ENCODE peak calls at places on chromosomes 4 and X, in ten cellular contexts. V is suprapubic skin, R is GM12892, S is endothelial cell of umbilical vein, Q is HepG2, A is stomach, O is HCT116, T is K562, W is H1, J is prostate gland. L is an unnamed sample.
A peak's percentile ranks its signal among the peaks of the same experiment; 100 is the strongest.

GRCh38 chr4:22573198-22573597 is 57.3 kb upstream of the ADGRA3 start:
- DNase-seq in V (no peak), R (no peak), S (no peak), Q (no peak), A (peak; percentile 76), O (no peak), T (no peak), W (no peak), J (no peak), L (no peak)

GRCh38 chr4:144709159-144709558 is 63.2 kb downstream of the HHIP start:
- DNase-seq in V (no peak), R (no peak), S (peak; percentile 87), Q (no peak), A (no peak), O (peak; percentile 43), T (no peak), W (no peak), J (no peak), L (no peak)

GRCh38 chr4:177519481-177520270 is 77.4 kb upstream of the AGA start:
- DNase-seq in V (no peak), R (no peak), S (no peak), Q (no peak), A (no peak), O (no peak), T (peak; percentile 9), W (no peak), J (no peak), L (no peak)

GRCh38 chrX:42776195-42776594 is 1.8 kb downstream of the PPP1R2C start:
- DNase-seq in V (no peak), R (no peak), S (peak; percentile 88), Q (no peak), A (no peak), O (no peak), T (no peak), W (no peak), J (no peak), L (no peak)

GRCh38 chr4:7893539-7893938 is 46.1 kb downstream of the AFAP1 start:
- DNase-seq in V (no peak), R (no peak), S (no peak), Q (no peak), A (no peak), O (no peak), T (no peak), W (no peak), J (no peak), L (no peak)

GRCh38 chr4:3308691-3309090 is 15.9 kb downstream of the RGS12 start:
- DNase-seq in V (no peak), R (no peak), S (no peak), Q (no peak), A (no peak), O (no peak), T (no peak), W (no peak), J (no peak), L (no peak)

GRCh38 chr4:106048250-106048931 is 153.1 kb downstream of the NPNT start:
- DNase-seq in V (no peak), R (no peak), S (peak; percentile 42), Q (no peak), A (no peak), O (no peak), T (no peak), W (no peak), J (no peak), L (no peak)

GRCh38 chr4:89661490-89661889 is 175.5 kb downstream of the SNCA start:
- DNase-seq in V (no peak), R (no peak), S (peak; percentile 37), Q (no peak), A (no peak), O (no peak), T (no peak), W (no peak), J (no peak), L (no peak)

GRCh38 chr4:2902126-2902525 is 58.5 kb downstream of the ADD1 start:
- DNase-seq in V (no peak), R (no peak), S (peak; percentile 59), Q (no peak), A (no peak), O (no peak), T (no peak), W (no peak), J (no peak), L (no peak)

GRCh38 chr4:142614621-142615323 is 231.3 kb downstream of the INPP4B start:
- DNase-seq in V (no peak), R (no peak), S (no peak), Q (no peak), A (no peak), O (no peak), T (no peak), W (no peak), J (no peak), L (no peak)

GRCh38 chrX:40471965-40472648 is 108.7 kb upstream of the ATP6AP2 start:
- DNase-seq in V (no peak), R (no peak), S (peak; percentile 14), Q (peak; percentile 35), A (peak; percentile 38), O (no peak), T (peak; percentile 27), W (no peak), J (peak; percentile 71), L (no peak)

GRCh38 chr4:83866821-83867220 is 330.9 kb downstream of the GPAT3 start:
- DNase-seq in V (no peak), R (no peak), S (no peak), Q (no peak), A (no peak), O (no peak), T (no peak), W (no peak), J (no peak), L (no peak)

GRCh38 chr4:88006956-88007303 is 505 bp upstream of the PKD2 start:
- DNase-seq in V (no peak), R (no peak), S (no peak), Q (no peak), A (no peak), O (no peak), T (no peak), W (no peak), J (no peak), L (no peak)

DNA sequence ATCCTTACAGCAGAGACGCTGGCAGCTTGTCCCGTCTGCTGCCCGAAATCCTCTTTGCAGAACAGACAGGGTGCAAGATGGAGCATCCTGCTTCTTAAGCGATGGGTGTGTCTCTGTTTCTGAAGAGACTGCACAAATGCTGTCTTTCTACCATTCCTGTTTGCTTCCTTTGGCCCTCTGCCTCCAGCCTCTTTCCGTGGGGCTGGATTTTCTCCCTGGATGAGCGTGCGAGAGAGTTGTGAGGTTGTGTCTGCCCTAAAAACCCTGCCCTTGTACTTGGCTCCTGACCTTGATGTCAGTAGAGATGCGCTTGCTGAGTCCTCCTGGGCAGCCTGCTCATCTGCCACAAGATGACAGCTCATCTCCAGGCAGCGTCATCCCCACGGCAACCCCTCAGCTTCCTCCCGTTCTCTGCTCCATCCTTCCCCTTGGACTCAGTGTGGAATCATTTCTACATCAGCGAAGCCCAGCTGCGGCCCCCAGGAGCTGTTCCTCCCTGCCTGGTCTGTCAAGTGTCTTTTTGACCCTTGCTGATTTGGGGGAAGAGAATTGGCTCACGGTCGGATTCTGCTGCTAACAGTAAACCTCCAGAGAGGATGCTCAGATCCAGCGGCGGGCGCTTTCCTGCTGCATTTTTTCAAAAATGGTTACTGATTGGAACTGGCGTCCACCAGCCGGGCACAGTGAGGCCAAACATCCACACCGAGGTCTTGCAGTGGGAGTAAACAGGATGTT is 246.2 kb downstream of the ASMT start:
- DNase-seq in V (no peak), R (no peak), S (no peak), Q (no peak), A (no peak), O (no peak), T (no peak), W (no peak), J (no peak), L (no peak)
- TF ChIP-seq POLR2AphosphoS5 in V (no peak), R (no peak), S (no peak), Q (no peak), A (no peak), O (no peak), T (no peak), W (no peak), J (no peak), L (no peak)

DNA sequence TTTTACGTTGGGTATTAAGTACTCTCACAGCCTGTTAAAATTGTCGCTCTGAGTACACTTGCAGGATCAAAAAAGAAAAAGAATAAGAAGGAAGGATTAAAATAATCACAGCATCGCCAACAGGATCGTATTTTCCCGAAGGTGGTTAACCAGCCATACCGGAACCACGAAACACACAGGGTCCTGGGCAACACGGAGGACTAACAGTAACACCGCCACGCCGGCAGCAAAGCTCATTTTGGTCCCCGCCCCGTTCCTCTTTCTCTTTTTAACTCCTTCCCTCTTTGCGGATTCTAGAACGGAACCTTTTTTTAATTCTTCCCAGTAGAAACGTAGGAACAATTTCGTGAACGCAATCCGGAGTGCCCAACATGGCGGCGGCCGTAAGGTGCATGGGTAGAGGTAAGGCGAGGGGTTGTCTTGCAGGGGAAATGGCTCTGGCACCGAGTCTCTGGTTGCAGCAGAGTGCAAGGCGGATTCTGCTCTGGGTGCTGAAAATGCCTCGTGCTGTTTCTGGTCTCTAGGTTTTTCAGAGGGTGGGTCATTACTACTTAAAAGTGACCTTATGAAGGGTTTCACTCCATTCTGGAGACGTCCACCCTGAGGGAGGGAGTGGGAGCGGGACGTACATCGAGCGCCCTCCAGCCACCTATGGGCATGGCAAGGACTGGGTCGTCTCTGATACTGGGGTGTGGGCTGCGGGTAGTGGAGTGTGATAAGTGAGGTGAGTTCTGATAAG is at the start of gene MRPL1:
- DNase-seq in V (peak; percentile 95), R (peak; percentile 38), S (peak; percentile 97), Q (peak; percentile 94), A (peak; percentile 93), O (peak; percentile 95), T (peak; percentile 94), W (peak; percentile 68), J (peak; percentile 92), L (peak; percentile 37)
- TF ChIP-seq POLR2A in V (peak; percentile 41), R (peak; percentile 94), S (peak; percentile 91), Q (peak; percentile 96), A (peak; percentile 31), O (peak; percentile 87), T (peak; percentile 96), W (peak; percentile 95), J (peak; percentile 64), L (peak; percentile 97)

DNA sequence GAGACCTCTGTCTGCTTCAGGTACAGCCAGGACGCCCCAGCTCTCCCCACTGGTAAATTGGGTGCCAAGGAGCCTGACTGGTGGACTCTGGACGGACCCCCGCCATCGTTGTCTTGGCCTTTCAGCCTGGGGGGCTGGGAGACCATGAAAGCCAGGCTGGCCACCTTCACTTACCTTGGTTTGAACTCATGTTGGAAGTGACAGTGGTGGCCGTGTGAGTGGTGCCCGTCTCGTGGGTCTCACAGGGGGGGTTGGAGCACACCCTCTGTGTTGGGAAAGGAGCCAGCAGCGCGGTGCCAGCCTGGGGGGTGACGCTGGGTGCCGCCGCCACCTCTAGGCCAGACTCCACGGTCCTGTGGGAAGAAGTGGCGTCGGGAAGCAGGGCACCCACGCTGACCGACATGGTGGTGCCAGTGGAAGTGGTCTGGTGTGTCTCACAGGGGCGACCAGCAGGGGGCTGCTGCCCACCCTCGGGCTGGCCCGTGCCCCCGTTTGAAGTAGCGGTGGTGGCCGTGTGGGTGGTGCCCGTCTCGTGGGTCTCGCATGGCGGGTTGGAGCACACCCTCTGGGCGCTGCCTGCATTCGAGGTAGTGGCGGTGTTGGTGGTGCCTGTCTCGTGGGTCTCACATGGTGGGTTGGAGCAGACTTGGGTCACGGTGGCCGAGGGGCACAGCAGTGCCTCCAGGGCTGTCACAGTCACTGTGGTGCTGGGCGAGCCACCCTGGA is 9.6 kb upstream of the RENBP start:
- DNase-seq in V (no peak), R (no peak), S (no peak), Q (no peak), A (no peak), O (no peak), T (no peak), W (no peak), J (no peak), L (no peak)
- TF ChIP-seq POLR2AphosphoS5 in V (no peak), R (no peak), S (no peak), Q (no peak), A (no peak), O (no peak), T (no peak), W (no peak), J (no peak), L (no peak)

GRCh38 chrX:8906299-8906698 is 105.1 kb upstream of the FAM9A start:
- DNase-seq in V (no peak), R (no peak), S (no peak), Q (no peak), A (no peak), O (no peak), T (no peak), W (no peak), J (no peak), L (no peak)
- TF ChIP-seq POLR2A in V (no peak), R (no peak), S (no peak), Q (no peak), A (no peak), O (no peak), T (no peak), W (no peak), J (no peak), L (no peak)